ENCODE peak calls at places on chromosomes 4 and X, in five cellular contexts. L is psoas muscle, U is progenitor cell of endocrine pancreas, O is fibroblast of pulmonary artery, V is AG04449. B is an unnamed sample.

GRCh38 chrX:39725928-39726619 is 371.7 kb downstream of the BCOR start:
- DNase-seq in L (no peak), U (no peak), O (peak), V (no peak), B (no peak)

GRCh38 chr4:167555338-167556022 is 321.2 kb upstream of the SPOCK3 start:
- DNase-seq in L (no peak), U (no peak), O (peak), V (no peak), B (peak)

GRCh38 chr4:110249687-110250387 is 51.4 kb upstream of the ELOVL6 start:
- DNase-seq in L (no peak), U (no peak), O (no peak), V (no peak), B (no peak)

GRCh38 chrX:104523858-104524257 is 42.1 kb upstream of the IL1RAPL2 start:
- DNase-seq in L (no peak), U (no peak), O (no peak), V (no peak), B (no peak)

GRCh38 chr4:173490817-173491518 is 39.1 kb downstream of the HAND2 start:
- DNase-seq in L (no peak), U (no peak), O (peak), V (no peak), B (peak)

GRCh38 chrX:136162827-136163427 is 15.6 kb downstream of the FHL1 start:
- DNase-seq in L (peak), U (no peak), O (peak), V (no peak), B (no peak)

GRCh38 chr4:165199722-165200121 is 7.6 kb upstream of the KLHL2 start:
- DNase-seq in L (no peak), U (no peak), O (no peak), V (no peak), B (no peak)

GRCh38 chr4:47215759-47216158 is 184.4 kb downstream of the GABRB1 start:
- DNase-seq in L (no peak), U (no peak), O (no peak), V (no peak), B (no peak)

GRCh38 chr4:135492439-135492838 is 1290.8 kb upstream of the PABPC4L start:
- DNase-seq in L (no peak), U (no peak), O (no peak), V (no peak), B (no peak)

GRCh38 chr4:121726642-121727268 is 30.0 kb upstream of the ANXA5 start:
- DNase-seq in L (no peak), U (no peak), O (peak), V (no peak), B (peak)

GRCh38 chr4:48944252-48944651 is 37.7 kb upstream of the OCIAD2 start:
- DNase-seq in L (no peak), U (no peak), O (peak), V (no peak), B (no peak)

GRCh38 chr4:183831689-183832088 is 73.4 kb upstream of the STOX2 start:
- DNase-seq in L (no peak), U (no peak), O (no peak), V (no peak), B (no peak)

DNA sequence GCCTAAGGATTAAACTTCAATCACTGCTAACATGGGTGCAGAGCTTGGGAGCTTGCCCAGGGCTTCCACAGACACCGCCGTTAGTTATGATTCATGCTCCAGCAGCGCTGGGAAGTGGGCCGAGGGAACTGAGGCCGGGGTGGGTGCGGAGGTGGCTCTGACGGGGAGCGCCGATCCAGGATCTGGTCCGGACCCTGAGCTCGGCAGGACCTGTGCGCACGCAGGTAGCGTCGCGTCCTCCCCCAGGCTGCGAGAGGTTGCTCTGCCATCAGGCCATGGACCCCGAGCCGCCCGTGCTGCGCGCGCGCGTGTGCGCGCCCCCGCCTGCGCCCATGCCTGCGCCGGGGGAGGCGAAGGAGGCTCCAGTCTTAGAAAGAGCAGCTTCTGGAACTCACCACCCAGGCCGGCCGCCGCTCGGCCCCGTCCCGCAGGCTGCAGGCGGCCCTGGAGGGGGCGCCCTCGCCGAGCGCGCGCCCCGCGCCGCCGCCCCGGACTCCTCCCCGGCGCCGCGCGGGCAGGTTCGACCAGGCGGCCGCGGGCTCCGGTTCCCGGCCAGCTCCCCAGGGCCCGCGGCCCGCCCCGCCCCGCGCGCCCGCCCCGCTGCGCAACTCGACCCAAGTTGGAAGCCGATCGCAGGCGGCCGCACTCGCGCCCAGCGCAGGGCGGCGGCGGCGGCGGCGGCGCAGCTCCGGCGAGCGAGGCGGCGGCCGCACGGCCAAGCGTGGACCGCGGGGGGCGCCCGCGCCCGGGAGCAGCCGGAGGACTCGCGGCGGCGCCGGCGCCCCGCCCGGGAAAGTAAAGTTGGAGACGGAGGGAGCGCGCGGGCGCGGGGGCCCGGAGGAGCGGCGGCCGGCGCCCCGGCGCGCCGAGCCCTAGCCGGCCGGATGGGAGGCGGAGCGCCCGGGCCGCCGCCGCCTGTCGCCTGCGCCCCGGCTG is 646 bp upstream of the ADRA2C start:
- DNase-seq in L (peak), U (peak), O (peak), V (no peak), B (no peak)
- TF ChIP-seq CTCF in L (peak), U (peak), O (no peak), V (no peak), B (no peak)

GRCh38 chr4:60500860-60501259 is 699.3 kb upstream of the ADGRL3 start:
- DNase-seq in L (no peak), U (no peak), O (no peak), V (no peak), B (no peak)
- TF ChIP-seq CTCF in L (no peak), U (no peak), O (no peak), V (no peak), B (no peak)

GRCh38 chrX:129679856-129680255 is 25.1 kb upstream of the APLN start:
- DNase-seq in L (no peak), U (no peak), O (no peak), V (no peak), B (no peak)

GRCh38 chrX:129682979-129683378 is 28.2 kb upstream of the APLN start:
- DNase-seq in L (no peak), U (no peak), O (no peak), V (no peak), B (no peak)

GRCh38 chrX:129678881-129679195 is 24.1 kb upstream of the APLN start:
- DNase-seq in L (no peak), U (no peak), O (no peak), V (no peak), B (no peak)

DNA sequence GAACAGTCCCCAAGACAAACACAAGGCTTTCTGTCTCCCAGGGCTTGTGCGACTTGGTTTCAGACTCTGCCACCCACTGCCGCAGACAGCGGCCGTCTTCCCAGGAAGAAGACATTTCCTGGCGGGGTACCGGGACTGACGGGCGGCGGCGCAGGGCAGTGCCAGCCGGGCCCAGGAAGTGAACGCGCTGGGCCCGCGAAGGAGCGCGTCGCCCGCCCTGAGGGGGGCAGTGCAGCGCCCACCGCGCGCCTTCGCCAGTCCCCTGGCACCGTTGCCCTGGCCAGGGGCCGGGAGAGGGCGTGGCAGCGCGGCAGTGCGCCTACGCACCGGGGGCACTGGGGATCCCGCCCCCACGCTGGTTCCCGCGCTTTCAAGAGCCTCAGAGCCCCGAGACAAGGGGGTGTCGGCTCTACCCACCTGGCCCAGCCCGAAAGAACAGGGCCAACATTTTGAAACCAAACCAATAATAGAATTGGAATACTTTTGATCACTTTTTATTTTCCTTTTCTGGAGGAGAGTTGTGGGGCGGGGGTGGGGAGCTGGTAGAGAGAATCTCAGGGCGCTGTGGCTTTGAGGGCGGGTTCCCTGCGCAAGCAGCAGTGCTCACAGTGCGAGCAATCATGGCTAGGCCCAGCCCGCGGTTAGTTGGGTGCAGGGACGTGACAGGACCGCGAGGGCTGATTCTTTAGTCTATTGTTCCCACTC is 23.6 kb upstream of the APLN start:
- DNase-seq in L (peak), U (no peak), O (no peak), V (no peak), B (no peak)
- TF ChIP-seq CTCF in L (peak), U (no peak), O (no peak), V (peak), B (no peak)

DNA sequence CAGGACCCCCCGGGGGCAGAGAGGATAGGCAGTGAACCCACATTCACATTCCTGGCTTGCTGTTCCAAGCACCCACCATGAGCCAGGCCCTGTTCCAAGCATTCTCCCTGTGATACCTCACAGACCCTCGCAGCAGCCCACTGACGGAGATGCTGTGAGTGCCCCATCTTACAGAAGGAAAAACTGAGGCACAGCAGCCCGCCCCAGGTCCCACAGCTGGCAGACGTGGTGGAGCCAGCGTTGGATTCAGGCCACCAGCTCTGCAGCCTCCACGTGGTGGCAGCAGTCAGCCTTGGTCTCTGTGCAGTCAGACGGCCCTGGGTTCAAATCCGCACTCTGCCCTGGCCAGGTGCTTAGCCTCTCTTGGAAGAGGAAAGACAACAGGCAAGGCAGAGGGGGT is 16.8 kb downstream of the MAN2B2 start:
- DNase-seq in L (no peak), U (no peak), O (no peak), V (no peak), B (no peak)
- TF ChIP-seq CTCF in L (no peak), U (no peak), O (no peak), V (no peak), B (no peak)

DNA sequence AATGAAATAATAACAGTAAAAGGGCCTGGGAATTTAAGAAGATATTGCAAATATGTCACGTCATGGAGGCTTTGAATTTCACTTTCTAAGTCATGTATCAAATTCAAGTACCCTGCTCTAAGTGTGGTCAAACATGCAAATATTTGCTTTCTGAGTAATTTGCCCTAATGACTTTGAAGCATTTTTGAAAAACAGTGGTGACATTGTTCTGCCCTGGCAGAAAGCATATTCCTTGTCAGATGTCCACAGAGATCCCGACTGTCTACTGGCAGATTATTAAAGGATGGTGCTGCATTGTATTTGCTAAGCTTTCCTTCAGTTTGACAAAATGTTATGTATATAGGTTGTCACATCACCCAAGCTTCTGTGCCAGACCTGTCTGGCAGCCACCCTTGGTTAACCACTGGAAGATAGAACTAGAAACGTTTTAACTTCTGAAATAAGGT is 92.5 kb downstream of the ANK2 start:
- DNase-seq in L (no peak), U (no peak), O (peak), V (peak), B (peak)
- TF ChIP-seq CTCF in L (no peak), U (no peak), O (no peak), V (no peak), B (no peak)

GRCh38 chrX:100819837-100820666 is at the start of gene CSTF2:
- DNase-seq in L (peak), U (peak), O (peak), V (peak), B (peak)
- TF ChIP-seq CTCF in L (peak), U (peak), O (peak), V (no peak), B (no peak)

GRCh38 chr4:77473509-77473908 is 132.1 kb upstream of the CXCL13 start:
- DNase-seq in L (no peak), U (no peak), O (peak), V (no peak), B (no peak)
- TF ChIP-seq CTCF in L (peak), U (peak), O (peak), V (no peak), B (peak)

GRCh38 chr4:15784959-15785634 is 7.0 kb downstream of the CD38 start:
- DNase-seq in L (no peak), U (no peak), O (no peak), V (no peak), B (no peak)
- TF ChIP-seq CTCF in L (no peak), U (no peak), O (no peak), V (no peak), B (no peak)

DNA sequence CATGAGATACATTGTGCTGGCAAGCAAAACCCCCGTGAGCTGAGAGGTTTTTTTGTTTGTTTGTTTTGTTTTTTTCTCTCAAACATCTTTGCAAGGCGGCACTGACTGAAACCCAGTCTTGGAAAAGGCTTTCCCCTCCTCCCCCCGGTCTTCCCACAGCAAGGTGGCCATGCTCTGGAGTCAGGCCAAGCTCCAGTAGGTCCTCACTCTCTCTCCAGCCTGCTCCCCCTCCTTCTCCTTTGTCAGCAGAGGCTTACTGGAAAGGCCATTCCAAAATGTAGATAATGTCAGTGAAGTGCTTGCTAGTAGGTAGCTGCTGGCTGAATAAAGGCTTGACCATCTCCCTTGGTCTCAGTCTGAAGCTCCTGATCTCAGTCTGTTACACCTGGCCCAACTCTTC is 32.6 kb downstream of the FRMPD3 start:
- DNase-seq in L (no peak), U (no peak), O (no peak), V (no peak), B (no peak)
- TF ChIP-seq CTCF in L (no peak), U (no peak), O (no peak), V (no peak), B (no peak)